ENCODE peak calls at places on chromosomes 12 and 14, in eight cellular contexts. C is RWPE2, L is stromal cell of bone marrow, E is foreskin melanocyte, I is T-helper 1 cell, J is AG10803, Q is renal cortical epithelial cell, B is LoVo. Z is an unnamed sample.
A peak's percentile ranks its signal among the peaks of the same experiment; 100 is the strongest.

GRCh38 chr12:49296836-49297694 is 2.1 kb downstream of the PRPH start:
- DNase-seq in Q (no peak), B (peak; percentile 76), I (peak; percentile 16), J (no peak), E (no peak), C (peak; percentile 76), L (no peak), Z (no peak)

GRCh38 chr14:103298620-103299019 is 35.4 kb upstream of the EIF5 start:
- DNase-seq in E (no peak), Q (no peak), J (no peak), B (no peak), C (no peak), I (no peak), L (no peak), Z (no peak)

GRCh38 chr14:37668646-37669045 is 73.2 kb downstream of the TTC6 start:
- DNase-seq in I (no peak), Q (no peak), B (peak; percentile 30), C (no peak), L (no peak), J (no peak), E (no peak), Z (no peak)

GRCh38 chr12:257521-258321 is 4.9 kb downstream of the SLC6A13 start:
- DNase-seq in E (no peak), I (no peak), J (no peak), B (no peak), L (no peak), C (no peak), Q (peak; percentile 49), Z (no peak)

GRCh38 chr12:107736914-107737313 is 24.0 kb downstream of the PRDM4 start:
- DNase-seq in C (no peak), E (no peak), Q (no peak), J (no peak), B (no peak), I (no peak), L (no peak), Z (no peak)

GRCh38 chr14:103071544-103072251 is 12.3 kb upstream of the LBHD2 start:
- DNase-seq in J (no peak), E (no peak), L (no peak), I (no peak), Q (peak; percentile 44), B (peak; percentile 66), C (no peak), Z (no peak)

GRCh38 chr12:16345105-16345504 is 2.3 kb upstream of the MGST1 start:
- DNase-seq in B (no peak), E (no peak), J (no peak), L (no peak), C (no peak), I (no peak), Q (no peak), Z (no peak)

GRCh38 chr12:107092669-107093546 is 441 bp downstream of the CRY1 start:
- DNase-seq in C (peak; percentile 58), I (peak; percentile 68), B (peak; percentile 50), E (no peak), L (no peak), Q (peak; percentile 70), J (peak; percentile 20), Z (peak; percentile 67)

GRCh38 chr12:114955414-114956014 is 271.5 kb upstream of the TBX3 start:
- DNase-seq in Q (no peak), B (peak; percentile 14), C (no peak), I (no peak), E (no peak), J (no peak), L (peak; percentile 13), Z (no peak)

GRCh38 chr14:33567003-33567735 is 383.7 kb downstream of the EGLN3 start:
- DNase-seq in L (no peak), E (no peak), J (no peak), C (no peak), B (no peak), I (no peak), Q (no peak), Z (no peak)

GRCh38 chr14:67577181-67577580 is 22.9 kb downstream of the PIGH start:
- DNase-seq in Q (no peak), J (no peak), E (no peak), I (no peak), B (no peak), C (peak; percentile 40), L (no peak), Z (no peak)

GRCh38 chr14:95314609-95315008 is 5.1 kb downstream of the CLMN start:
- DNase-seq in L (peak; percentile 43), E (peak; percentile 31), B (no peak), C (peak; percentile 90), J (no peak), Q (peak; percentile 84), I (no peak), Z (no peak)

GRCh38 chr14:36660736-36661505 is 739 bp upstream of the PAX9 start:
- DNase-seq in C (no peak), L (no peak), Q (no peak), J (no peak), E (no peak), I (no peak), B (no peak), Z (no peak)

GRCh38 chr12:68189766-68190700 is 30.5 kb upstream of the IFNG start:
- DNase-seq in J (peak; percentile 45), I (no peak), E (peak; percentile 68), B (peak; percentile 27), C (no peak), L (peak; percentile 36), Q (peak; percentile 84), Z (no peak)

GRCh38 chr14:53458368-53458814 is 305.3 kb upstream of the DDHD1 start:
- DNase-seq in J (peak; percentile 70), E (peak; percentile 2), L (no peak), I (no peak), Q (peak; percentile 80), B (peak; percentile 73), C (no peak), Z (no peak)

GRCh38 chr12:82144505-82144904 is 213.7 kb downstream of the CCDC59 start:
- DNase-seq in I (no peak), C (no peak), E (no peak), L (no peak), B (no peak), Q (no peak), J (no peak), Z (no peak)

GRCh38 chr12:13093191-13093849 is 10.1 kb downstream of the GSG1 start:
- DNase-seq in Q (peak; percentile 75), L (no peak), B (no peak), J (peak; percentile 50), E (no peak), C (no peak), I (no peak), Z (no peak)

GRCh38 chr12:118360785-118361404 is 11.8 kb downstream of the TAOK3 start:
- DNase-seq in B (peak; percentile 41), C (no peak), E (no peak), Q (peak; percentile 78), L (no peak), J (peak; percentile 41), I (no peak), Z (no peak)

Z was measured in CD8-positive, alpha-beta memory T cell.